ENCODE peak calls at places on chromosome 11, in seven cellular contexts. X, P, I, L, J, O and G are unnamed samples.
A peak's percentile ranks its signal among the peaks of the same experiment; 100 is the strongest.

GRCh38 chr11:40132881-40133280 is 1326.6 kb downstream of the LRRC4C start:
- DNase-seq in O (no peak), J (no peak), I (no peak), X (no peak), P (no peak), L (peak; percentile 87), G (no peak)

GRCh38 chr11:124970925-124971324 is 16.9 kb downstream of the CCDC15 start:
- DNase-seq in P (peak; percentile 35), X (no peak), I (no peak), L (peak; percentile 24), O (no peak), J (no peak), G (no peak)

GRCh38 chr11:62709262-62710000 is 2.0 kb downstream of the GNG3 start:
- DNase-seq in J (peak; percentile 98), I (peak; percentile 91), P (peak; percentile 97), L (peak; percentile 97), O (peak; percentile 98), X (peak; percentile 97), G (peak; percentile 98)

GRCh38 chr11:36362902-36363301 is 66.8 kb downstream of the PRR5L start:
- DNase-seq in L (peak; percentile 95), J (no peak), P (peak; percentile 67), I (no peak), O (no peak), X (no peak), G (no peak)

GRCh38 chr11:69683764-69684333 is 8.7 kb upstream of the LTO1 start:
- DNase-seq in L (no peak), P (no peak), X (no peak), O (no peak), I (no peak), J (peak; percentile 42), G (no peak)

GRCh38 chr11:72696866-72697428 is 22.7 kb upstream of the PDE2A start:
- DNase-seq in I (no peak), O (no peak), L (no peak), P (no peak), X (peak; percentile 81), J (peak; percentile 28), G (no peak)

GRCh38 chr11:82960000-82960778 is 58.7 kb downstream of the DDIAS start:
- DNase-seq in O (peak; percentile 82), L (no peak), J (no peak), I (peak; percentile 65), X (no peak), P (no peak), G (no peak)

GRCh38 chr11:129143335-129143734 is 48.8 kb downstream of the ARHGAP32 start:
- DNase-seq in X (peak; percentile 79), P (peak; percentile 99), L (peak; percentile 100), O (no peak), J (peak; percentile 81), I (no peak), G (peak; percentile 90)

GRCh38 chr11:104531075-104531474 is 367.1 kb upstream of the PDGFD start:
- DNase-seq in L (no peak), J (no peak), I (no peak), X (no peak), P (no peak), O (peak; percentile 11), G (no peak)

GRCh38 chr11:105937738-105938137 is 84.3 kb downstream of the MSANTD4 start:
- DNase-seq in O (no peak), L (peak; percentile 58), I (no peak), X (no peak), P (peak; percentile 46), J (no peak), G (no peak)

GRCh38 chr11:100563541-100564280 is 123.4 kb upstream of the ARHGAP42 start:
- DNase-seq in J (no peak), X (no peak), L (peak; percentile 81), I (no peak), O (no peak), P (peak; percentile 45), G (no peak)

GRCh38 chr11:104329043-104329442 is 165.1 kb upstream of the PDGFD start:
- DNase-seq in J (no peak), I (no peak), O (no peak), X (no peak), P (no peak), L (no peak), G (no peak)

DNA sequence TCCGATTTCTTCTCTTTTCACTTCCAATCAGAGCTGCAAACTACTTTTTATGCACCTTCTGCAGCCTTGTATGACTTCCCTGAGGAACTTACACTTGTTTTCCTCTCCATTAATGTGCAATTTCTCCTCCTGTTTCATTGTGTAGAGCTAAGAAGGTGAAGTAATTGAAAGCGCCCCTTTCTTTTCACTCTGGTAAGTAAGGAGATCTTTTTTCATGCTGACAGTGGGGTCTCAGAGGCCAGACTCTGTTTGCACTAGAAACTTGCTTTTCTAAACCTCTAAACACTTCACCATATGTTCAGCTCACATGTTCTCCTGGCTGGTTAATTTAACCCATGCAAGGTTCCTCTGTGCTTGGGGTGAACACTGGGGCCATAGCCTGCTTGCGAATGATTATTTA is 116.9 kb downstream of the FANCF start:
- DNase-seq in X (no peak), P (no peak), I (no peak), J (no peak), O (no peak), L (no peak), G (no peak)
- H3K4me3 ChIP-seq in X (no peak overlapping the region), P (no peak overlapping the region), I (no peak overlapping the region), J (no peak overlapping the region), O (no peak overlapping the region), L (no peak overlapping the region), G (no peak overlapping the region)

DNA sequence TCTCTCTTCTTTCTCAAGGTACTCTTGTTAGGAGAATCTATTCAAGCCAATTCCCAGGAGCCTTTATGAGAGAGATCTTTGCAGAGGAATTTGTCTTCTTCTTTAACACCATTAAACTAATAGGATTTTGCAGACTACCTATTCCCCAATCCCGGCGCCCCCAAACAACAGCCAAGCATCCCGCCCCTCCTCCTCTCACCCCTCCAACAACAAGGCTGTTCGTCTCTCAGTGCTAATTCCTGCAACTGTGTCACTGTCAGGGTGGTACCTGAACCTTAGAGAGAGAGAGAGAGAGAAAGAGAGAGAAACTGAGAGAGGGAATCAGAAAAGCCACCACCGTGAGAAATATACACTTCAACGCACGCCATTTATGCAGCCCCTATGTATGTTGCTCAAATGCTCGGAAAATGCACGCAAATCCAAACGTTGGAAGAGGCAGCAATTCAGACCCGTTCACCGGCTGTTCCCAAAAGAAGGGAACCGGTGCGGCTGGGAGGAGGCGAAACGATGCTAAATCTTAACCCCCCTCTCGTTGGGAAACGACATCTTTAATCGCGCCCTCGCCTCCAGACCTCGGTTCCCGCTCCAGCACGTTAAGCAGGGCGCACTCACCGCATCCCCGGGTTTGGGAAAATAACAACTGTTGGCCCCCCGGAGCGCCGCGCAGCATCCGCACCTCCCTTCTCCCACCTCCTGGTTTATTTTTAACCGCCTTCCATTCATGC is 943 bp downstream of the KCNA4 start:
- DNase-seq in I (no peak), J (no peak), L (no peak), P (no peak), X (peak; percentile 33), O (no peak), G (no peak)
- H3K4me3 ChIP-seq in I (no peak overlapping the region), J (no peak overlapping the region), L (no peak overlapping the region), P (no peak overlapping the region), X (peak overlapping the region; percentile 42), O (no peak overlapping the region), G (peak overlapping the region; percentile 70)

GRCh38 chr11:12677131-12677530 is 2.9 kb downstream of the TEAD1 start:
- DNase-seq in X (no peak), L (peak; percentile 53), P (no peak), J (no peak), I (no peak), O (no peak), G (no peak)
- H3K4me3 ChIP-seq in X (peak overlapping the region; percentile 72), L (peak overlapping the region; percentile 74), P (peak overlapping the region; percentile 66), J (peak overlapping the region; percentile 88), I (no peak overlapping the region), O (no peak overlapping the region), G (peak overlapping the region; percentile 97)

GRCh38 chr11:60607483-60607882 is 91.9 kb upstream of the MS4A8 start:
- DNase-seq in J (no peak), O (no peak), X (no peak), P (no peak), I (no peak), L (no peak), G (no peak)
- H3K4me3 ChIP-seq in J (no peak overlapping the region), O (no peak overlapping the region), X (no peak overlapping the region), P (no peak overlapping the region), I (no peak overlapping the region), L (no peak overlapping the region), G (no peak overlapping the region)

DNA sequence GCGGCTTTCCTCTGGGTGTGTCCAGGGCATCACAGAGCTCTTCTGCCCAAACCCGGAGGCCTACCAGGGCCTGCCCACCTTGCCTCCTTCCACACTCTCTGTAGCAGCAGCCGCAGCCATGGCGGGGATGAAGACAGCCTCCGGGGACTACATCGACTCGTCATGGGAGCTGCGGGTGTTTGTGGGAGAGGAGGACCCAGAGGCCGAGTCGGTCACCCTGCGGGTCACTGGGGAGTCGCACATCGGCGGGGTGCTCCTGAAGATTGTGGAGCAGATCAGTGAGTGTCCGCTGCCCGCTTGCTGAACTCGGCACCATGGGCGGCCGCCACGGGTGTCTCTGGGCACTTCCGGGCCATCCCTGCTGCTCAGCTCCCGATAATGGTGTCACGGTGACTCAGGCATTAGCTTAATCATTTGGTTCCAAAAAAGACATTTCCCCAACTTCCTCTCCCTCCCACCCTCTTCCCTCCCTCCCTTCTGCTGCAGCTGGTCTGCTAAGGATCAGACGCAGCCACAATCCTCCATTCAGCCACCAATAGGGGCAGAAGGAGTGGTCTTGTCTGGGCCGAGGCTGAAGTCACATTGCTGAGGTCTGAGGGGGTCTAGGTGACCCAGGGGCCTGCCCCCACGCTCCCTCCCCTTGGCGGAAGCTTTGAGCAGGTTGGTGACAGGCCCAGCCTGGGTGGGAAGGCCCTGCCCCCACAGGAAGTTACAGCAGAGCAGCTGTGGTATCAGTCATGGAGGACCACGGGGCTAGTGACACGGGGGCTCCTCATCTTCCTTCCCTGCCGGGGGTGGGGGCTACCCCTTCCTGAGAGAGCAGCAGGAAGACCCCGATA is 945 bp downstream of the FERMT3 start:
- DNase-seq in X (peak; percentile 86), J (peak; percentile 55), I (peak; percentile 57), P (peak; percentile 78), O (peak; percentile 78), L (peak; percentile 81), G (peak; percentile 85)
- H3K4me3 ChIP-seq in X (peak overlapping the region; percentile 75), J (peak overlapping the region; percentile 48), I (peak overlapping the region; percentile 74), P (no peak overlapping the region), O (peak overlapping the region; percentile 99), L (no peak overlapping the region), G (peak overlapping the region; percentile 66)

DNA sequence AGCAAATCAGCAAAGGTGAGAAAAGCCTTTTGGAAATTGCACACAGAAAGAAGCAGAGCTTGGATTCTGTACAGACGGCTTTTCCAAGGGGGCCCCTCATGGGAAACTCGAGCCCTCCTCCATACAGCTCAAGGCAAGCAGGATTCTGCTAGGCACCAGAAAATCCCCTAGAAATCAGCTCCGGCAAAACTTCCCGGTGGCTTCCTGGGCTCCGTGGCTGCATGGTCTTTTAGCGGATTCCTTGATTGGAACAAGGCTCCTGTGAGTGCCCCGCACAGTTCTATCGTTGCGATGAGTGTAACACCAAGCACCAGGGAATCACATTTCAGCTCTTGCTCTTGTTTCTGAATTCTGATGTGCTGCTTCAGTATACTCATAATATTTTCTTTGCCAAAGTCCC is 494.3 kb downstream of the DLG2 start:
- DNase-seq in L (peak; percentile 29), J (no peak), P (peak; percentile 7), X (no peak), O (no peak), I (no peak), G (no peak)
- H3K4me3 ChIP-seq in L (no peak overlapping the region), J (no peak overlapping the region), P (no peak overlapping the region), X (no peak overlapping the region), O (no peak overlapping the region), I (no peak overlapping the region), G (no peak overlapping the region)